ENCODE peak calls at places on chromosome 9, in four cellular contexts. S is activated CD4-positive, alpha-beta T cell treated with anti-CD3 and anti-CD28 coated beads, Interleukin-2, amount 50 U/mL, for 48 hours; R is globus pallidus; V is amniotic stem cell. E is an unnamed sample.

GRCh38 chr9:96540106-96540505 is 79.5 kb downstream of the CDC14B start:
- DNase-seq in S (no peak), R (no peak), V (no peak), E (no peak)

GRCh38 chr9:4792054-4792571 is 631 bp upstream of the RCL1 start:
- DNase-seq in S (no peak), R (no peak), V (no peak), E (no peak)

GRCh38 chr9:113290052-113290607 is 13.0 kb downstream of the RNF183 start:
- DNase-seq in S (no peak), R (no peak), V (no peak), E (no peak)

GRCh38 chr9:123033864-123034598 is 564 bp downstream of the GPR21 start:
- DNase-seq in S (no peak), R (no peak), V (no peak), E (no peak)

GRCh38 chr9:94649100-94649855 is 10.0 kb upstream of the FBP1 start:
- DNase-seq in S (no peak), R (no peak), V (no peak), E (peak; percentile 94)

GRCh38 chr9:130940023-130940549 is 1.0 kb upstream of the FIBCD1 start:
- DNase-seq in S (peak; percentile 12), R (no peak), V (no peak), E (no peak)

GRCh38 chr9:129242191-129242953 is 64.3 kb upstream of the IER5L start:
- DNase-seq in S (no peak), R (no peak), V (no peak), E (no peak)

GRCh38 chr9:114671605-114672004 is 10.4 kb downstream of the TEX48 start:
- DNase-seq in S (no peak), R (no peak), V (no peak), E (no peak)

GRCh38 chr9:137669261-137669672 is 50.5 kb downstream of the EHMT1 start:
- DNase-seq in S (no peak), R (no peak), V (no peak), E (no peak)

GRCh38 chr9:86424246-86424891 is 70.2 kb upstream of the TUT7 start:
- DNase-seq in S (no peak), R (no peak), V (no peak), E (no peak)

GRCh38 chr9:75378036-75378435 is 289.7 kb downstream of the OSTF1 start:
- DNase-seq in S (no peak), R (no peak), V (no peak), E (no peak)

GRCh38 chr9:134514503-134514902 is 127.1 kb upstream of the COL5A1 start:
- DNase-seq in S (no peak), R (no peak), V (no peak), E (no peak)

GRCh38 chr9:134648701-134649525 is 7.3 kb downstream of the COL5A1 start:
- DNase-seq in S (no peak), R (no peak), V (no peak), E (no peak)

GRCh38 chr9:24498632-24499031 is 47.1 kb downstream of the IZUMO3 start:
- DNase-seq in S (no peak), R (no peak), V (no peak), E (no peak)

E was measured in BJ.